ENCODE peak calls at places on chromosomes 12 and 14, in ten cellular contexts. M is stomach, F is GM10248, K is AG10803, C is psoas muscle, I is choroid plexus epithelial cell, O is sigmoid colon, Y is cardiac fibroblast, J is B cell, B is tibial nerve. Z is an unnamed sample.

GRCh38 chr12:108905725-108906124 is 25.8 kb downstream of the DAO start:
- DNase-seq in M (no peak), F (no peak), K (no peak), C (no peak), I (no peak), O (no peak), Y (no peak), J (peak), B (no peak), Z (no peak)

GRCh38 chr12:26938660-26939185 is 453 bp downstream of the FGFR1OP2 start:
- DNase-seq in M (peak), F (no peak), K (no peak), C (no peak), I (no peak), O (no peak), Y (no peak), J (no peak), B (peak), Z (peak)

GRCh38 chr12:30700216-30700900 is 4.7 kb upstream of the IPO8 start:
- DNase-seq in M (no peak), F (no peak), K (no peak), C (no peak), I (no peak), O (no peak), Y (peak), J (no peak), B (no peak), Z (no peak)

GRCh38 chr12:4383304-4383865 is 3.9 kb upstream of the FGF23 start:
- DNase-seq in M (no peak), F (no peak), K (no peak), C (no peak), I (no peak), O (no peak), Y (no peak), J (no peak), B (no peak), Z (no peak)

GRCh38 chr12:26018926-26019325 is 60.4 kb downstream of the RASSF8 start:
- DNase-seq in M (no peak), F (no peak), K (peak), C (no peak), I (peak), O (no peak), Y (peak), J (no peak), B (no peak), Z (no peak)

GRCh38 chr12:6211421-6211869 is 11.2 kb downstream of the CD9 start:
- DNase-seq in M (no peak), F (no peak), K (peak), C (no peak), I (no peak), O (peak), Y (no peak), J (no peak), B (no peak), Z (peak)

GRCh38 chr14:59905193-59905592 is 14.8 kb upstream of the LRRC9 start:
- DNase-seq in M (no peak), F (no peak), K (no peak), C (no peak), I (peak), O (no peak), Y (peak), J (no peak), B (no peak), Z (no peak)

GRCh38 chr12:110639336-110640178 is 25.6 kb downstream of the TCTN1 start:
- DNase-seq in M (no peak), F (no peak), K (peak), C (no peak), I (peak), O (no peak), Y (peak), J (no peak), B (no peak), Z (peak)

GRCh38 chr12:19409376-19409775 is 29.9 kb upstream of the AEBP2 start:
- DNase-seq in M (no peak), F (no peak), K (no peak), C (no peak), I (no peak), O (no peak), Y (no peak), J (no peak), B (no peak), Z (no peak)

GRCh38 chr14:35385042-35385839 is 19.3 kb downstream of the NFKBIA start:
- DNase-seq in M (peak), F (no peak), K (peak), C (peak), I (peak), O (peak), Y (peak), J (no peak), B (peak), Z (peak)

GRCh38 chr14:100039903-100040302 is 25.3 kb upstream of the EVL start:
- DNase-seq in M (no peak), F (no peak), K (no peak), C (no peak), I (no peak), O (no peak), Y (no peak), J (no peak), B (no peak), Z (no peak)

GRCh38 chr12:113591480-113591971 is 119.9 kb upstream of the LHX5 start:
- DNase-seq in M (no peak), F (peak), K (no peak), C (no peak), I (no peak), O (no peak), Y (no peak), J (peak), B (no peak), Z (no peak)

GRCh38 chr14:31320922-31321779 is 99.2 kb downstream of the HEATR5A start:
- DNase-seq in M (no peak), F (no peak), K (no peak), C (no peak), I (no peak), O (no peak), Y (no peak), J (no peak), B (no peak), Z (no peak)

GRCh38 chr12:122835693-122836026 is 403 bp downstream of the HIP1R start:
- DNase-seq in M (no peak), F (peak), K (no peak), C (no peak), I (no peak), O (no peak), Y (no peak), J (peak), B (no peak), Z (peak)

GRCh38 chr12:92108651-92109050 is 37.0 kb downstream of the BTG1 start:
- DNase-seq in M (no peak), F (no peak), K (peak), C (no peak), I (peak), O (peak), Y (peak), J (no peak), B (no peak), Z (peak)

GRCh38 chr14:64760146-64760755 is 56.0 kb downstream of the PLEKHG3 start:
- DNase-seq in M (peak), F (peak), K (peak), C (peak), I (peak), O (no peak), Y (peak), J (peak), B (no peak), Z (peak)

GRCh38 chr14:64760916-64761315 is 56.7 kb downstream of the PLEKHG3 start:
- DNase-seq in M (no peak), F (no peak), K (no peak), C (no peak), I (no peak), O (no peak), Y (no peak), J (no peak), B (no peak), Z (no peak)

GRCh38 chr14:64763089-64763782 is 59.0 kb downstream of the PLEKHG3 start:
- DNase-seq in M (no peak), F (no peak), K (no peak), C (no peak), I (no peak), O (no peak), Y (no peak), J (no peak), B (no peak), Z (no peak)

GRCh38 chr14:64762044-64763034 is 58.1 kb downstream of the PLEKHG3 start:
- DNase-seq in M (peak), F (no peak), K (peak), C (peak), I (peak), O (peak), Y (peak), J (no peak), B (peak), Z (peak)

DNA sequence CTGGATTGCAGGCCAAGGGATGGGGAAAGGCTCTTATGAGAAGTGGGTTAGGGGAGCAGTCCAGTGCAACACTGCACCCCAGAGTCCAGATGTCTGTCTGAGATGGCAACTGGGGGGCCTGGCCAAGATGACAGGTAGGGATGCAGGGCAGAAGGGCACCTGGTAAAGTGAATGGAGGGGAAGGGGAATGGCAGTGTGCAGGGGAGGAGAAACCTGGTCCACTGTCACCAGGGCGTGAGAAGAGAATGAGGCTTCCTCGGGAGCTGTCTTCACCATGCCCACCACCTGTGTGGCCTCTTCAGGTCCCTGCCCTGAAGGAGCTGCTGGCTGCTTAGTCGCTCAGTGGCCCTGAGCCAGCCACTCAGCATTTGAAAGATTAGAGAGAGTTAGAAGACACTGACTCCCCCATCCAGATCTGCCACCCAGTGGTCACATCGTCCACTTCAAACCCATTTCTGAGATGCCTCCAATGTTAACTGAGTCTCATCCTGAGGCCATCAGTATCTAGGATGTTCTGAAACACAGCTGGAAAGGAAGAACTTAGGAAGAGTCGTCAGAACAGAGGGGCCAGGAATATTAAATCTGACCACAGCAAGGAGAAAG is 57.3 kb downstream of the PLEKHG3 start:
- DNase-seq in M (no peak), F (no peak), K (no peak), C (peak), I (peak), O (no peak), Y (no peak), J (no peak), B (no peak), Z (no peak)
- TF ChIP-seq CTCF in M (no peak), F (no peak), K (peak), C (no peak), I (peak), O (no peak), Y (no peak), J (no peak), B (no peak), Z (peak)

DNA sequence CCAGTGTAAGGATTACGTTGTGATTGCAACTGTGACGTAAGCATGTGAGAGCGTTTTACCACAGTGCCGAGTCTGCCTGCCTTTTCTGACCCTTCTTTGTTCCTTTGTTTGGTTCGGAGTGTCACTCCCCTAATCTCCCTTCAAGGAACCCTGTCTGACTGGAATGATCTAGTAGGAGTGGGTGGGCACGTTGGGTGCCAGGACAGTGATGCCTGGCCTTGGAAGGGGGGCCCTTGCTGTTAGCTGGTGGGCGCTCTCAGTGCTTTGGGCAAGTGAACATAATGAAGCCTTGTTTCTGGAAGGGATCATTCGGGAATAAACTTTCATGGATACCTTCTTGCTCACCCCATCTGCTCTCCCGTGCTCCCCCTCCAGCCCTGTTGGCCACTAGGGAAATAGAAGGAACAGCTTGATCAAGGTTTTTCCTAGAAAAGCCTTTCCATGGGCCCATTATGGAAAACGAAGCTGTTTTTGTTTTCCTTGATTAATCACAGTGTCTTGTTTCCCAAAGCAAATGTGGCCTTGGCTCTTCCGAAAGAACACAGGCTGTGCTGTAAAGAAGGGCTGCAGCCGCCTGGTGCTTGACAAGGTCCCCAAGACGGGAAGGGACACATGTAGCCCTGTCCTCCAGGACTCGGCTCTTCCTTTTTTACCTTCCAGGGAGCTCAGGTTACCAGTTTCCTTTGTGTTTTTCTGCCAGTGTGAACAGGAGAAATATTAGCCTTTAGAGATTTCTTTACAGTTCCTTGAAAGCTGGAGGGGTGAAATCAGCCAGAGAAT is 215.4 kb downstream of the CRADD start:
- DNase-seq in M (no peak), F (no peak), K (no peak), C (no peak), I (no peak), O (no peak), Y (no peak), J (no peak), B (no peak), Z (no peak)
- TF ChIP-seq CTCF in M (no peak), F (no peak), K (no peak), C (no peak), I (no peak), O (no peak), Y (no peak), J (no peak), B (no peak), Z (no peak)

DNA sequence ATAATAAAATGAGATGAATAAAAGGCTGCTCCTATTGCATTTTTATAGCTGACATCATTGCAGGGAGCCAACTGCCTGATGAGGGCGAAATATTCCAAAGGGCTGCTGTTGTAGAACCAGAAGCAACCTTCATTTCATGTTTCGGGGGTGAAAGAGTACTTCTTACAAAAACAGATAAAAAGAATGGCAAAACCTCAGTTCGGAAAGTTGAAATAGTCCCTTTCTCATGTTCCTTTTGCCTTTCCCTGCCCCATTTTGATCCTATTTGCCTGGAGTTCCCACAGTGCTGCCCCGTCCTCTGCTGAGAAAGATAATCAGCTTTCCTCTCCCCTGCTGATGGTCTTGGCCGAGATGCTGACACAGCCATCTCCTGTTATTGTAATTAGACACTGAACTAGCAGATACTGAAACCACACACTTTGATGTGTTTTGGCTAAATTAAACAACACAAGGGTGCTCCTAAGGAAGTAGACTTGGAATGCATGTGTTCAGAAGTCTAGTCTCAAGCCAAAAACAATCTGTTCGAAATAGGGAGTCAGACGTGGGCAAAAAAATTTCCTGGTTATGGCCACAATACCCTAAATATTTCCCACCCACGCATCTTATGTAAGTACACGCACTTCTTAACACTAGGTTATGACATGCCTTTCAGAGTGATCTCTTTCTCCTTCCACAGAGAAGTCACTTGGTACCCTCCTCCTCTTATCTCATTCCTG is 117.2 kb downstream of the PPM1H start:
- DNase-seq in M (no peak), F (no peak), K (peak), C (no peak), I (peak), O (no peak), Y (peak), J (no peak), B (no peak), Z (peak)
- TF ChIP-seq CTCF in M (no peak), F (no peak), K (no peak), C (no peak), I (peak), O (no peak), Y (peak), J (no peak), B (no peak), Z (no peak)

DNA sequence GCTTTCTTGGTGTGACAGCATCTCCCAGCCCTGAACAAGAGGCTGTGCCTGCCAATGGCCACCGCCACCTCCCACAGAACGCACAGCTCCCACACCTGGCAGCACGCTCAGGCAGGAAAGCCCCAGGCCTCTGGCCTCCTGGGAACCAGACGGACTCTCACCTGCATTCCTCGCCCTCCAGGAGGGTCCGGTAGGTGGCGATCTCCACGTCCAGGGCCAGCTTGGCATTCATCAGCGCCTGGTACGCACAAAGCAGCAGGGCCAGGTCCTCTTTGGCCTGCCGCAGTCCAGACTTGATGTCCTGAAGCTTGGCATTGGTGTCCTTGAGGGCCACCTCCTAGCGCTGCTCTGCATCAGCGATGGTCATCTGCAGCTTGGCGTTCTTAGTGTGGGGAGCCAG is 12.1 kb upstream of the KRT77 start:
- DNase-seq in M (peak), F (no peak), K (no peak), C (no peak), I (no peak), O (no peak), Y (no peak), J (no peak), B (no peak), Z (no peak)
- TF ChIP-seq CTCF in M (no peak), F (no peak), K (no peak), C (no peak), I (no peak), O (no peak), Y (no peak), J (no peak), B (no peak), Z (no peak)

DNA sequence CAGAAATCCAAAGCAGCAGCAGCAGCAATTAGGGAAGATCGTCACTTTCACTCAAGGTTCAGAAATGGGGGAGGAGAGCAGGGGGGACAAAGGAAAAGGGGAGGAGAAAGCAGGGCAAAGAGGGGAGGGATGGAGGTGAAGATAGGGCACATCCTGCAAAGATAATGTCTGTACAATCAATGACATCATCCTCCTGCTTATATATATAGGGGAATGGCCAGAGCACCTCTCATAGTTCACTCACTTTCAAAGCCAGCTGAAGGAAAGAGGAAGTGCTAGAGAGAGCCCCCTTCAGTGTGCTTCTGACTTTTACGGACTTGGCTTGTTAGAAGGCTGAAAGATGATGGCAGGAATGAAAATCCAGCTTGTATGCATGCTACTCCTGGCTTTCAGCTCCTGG is at the start of gene NTS:
- DNase-seq in M (no peak), F (no peak), K (no peak), C (no peak), I (peak), O (no peak), Y (no peak), J (no peak), B (no peak), Z (no peak)
- TF ChIP-seq CTCF in M (no peak), F (no peak), K (no peak), C (no peak), I (peak), O (no peak), Y (no peak), J (no peak), B (no peak), Z (no peak)

Z was measured in epithelial cell of esophagus.